ENCODE peak calls at places on chromosomes 11 and 22, in four cellular contexts. A, T, I and K are unnamed samples. For H3K4me1, the result is how much of the 10 kb centered on the place peaks cover.

GRCh38 chr11:2940166-2940929 is 11.1 kb upstream of the PHLDA2 start:
- DNase-seq in A (peak), T (peak), I (no peak), K (peak)

GRCh38 chr11:64763804-64764611 is 4.2 kb upstream of the PYGM start:
- DNase-seq in A (peak), T (no peak), I (no peak), K (no peak)

GRCh38 chr22:40485813-40486610 is 115.6 kb downstream of the SGSM3 start:
- DNase-seq in A (no peak), T (peak), I (no peak), K (peak)

GRCh38 chr11:65389294-65389980 is 3.0 kb downstream of the FRMD8 start:
- DNase-seq in A (no peak), T (no peak), I (no peak), K (no peak)

GRCh38 chr11:65766535-65766934 is 14.2 kb downstream of the AP5B1 start:
- DNase-seq in A (no peak), T (peak), I (no peak), K (no peak)

GRCh38 chr22:35622132-35622913 is 5.2 kb upstream of the MB start:
- DNase-seq in A (no peak), T (no peak), I (no peak), K (no peak)

GRCh38 chr11:118715245-118715807 is 35.9 kb upstream of the TREH start:
- DNase-seq in A (no peak), T (no peak), I (no peak), K (no peak)

GRCh38 chr11:17574799-17575144 is 27.7 kb downstream of the OTOG start:
- DNase-seq in A (no peak), T (no peak), I (no peak), K (no peak)

GRCh38 chr11:83617671-83618070 is 331.5 kb upstream of the CCDC90B start:
- DNase-seq in A (no peak), T (no peak), I (no peak), K (no peak)

GRCh38 chr11:12167098-12167999 is 57.0 kb downstream of the MICAL2 start:
- DNase-seq in A (no peak), T (peak), I (no peak), K (no peak)

GRCh38 chr22:17576475-17576874 is 13.2 kb downstream of the SLC25A18 start:
- DNase-seq in A (no peak), T (peak), I (no peak), K (peak)

GRCh38 chr11:74816664-74817063 is 68.0 kb downstream of the RNF169 start:
- DNase-seq in A (no peak), T (no peak), I (no peak), K (no peak)

GRCh38 chr11:77147668-77148321 is 19.7 kb downstream of the MYO7A start:
- DNase-seq in A (peak), T (no peak), I (peak), K (no peak)

GRCh38 chr22:35443790-35444684 is 44.1 kb downstream of the MCM5 start:
- DNase-seq in A (no peak), T (no peak), I (no peak), K (no peak)

GRCh38 chr11:61142424-61142823 is 18.8 kb downstream of the VPS37C start:
- DNase-seq in A (no peak), T (peak), I (no peak), K (no peak)

GRCh38 chr11:115452245-115452644 is 52.0 kb downstream of the CADM1 start:
- DNase-seq in A (no peak), T (no peak), I (no peak), K (no peak)

GRCh38 chr11:65414776-65415498 is 7.7 kb upstream of the NEAT1 start:
- DNase-seq in A (no peak), T (no peak), I (no peak), K (peak)

GRCh38 chr11:102139081-102139498 is 28.8 kb downstream of the YAP1 start:
- DNase-seq in A (no peak), T (peak), I (no peak), K (no peak)

GRCh38 chr11:28713850-28714249 is 605.7 kb downstream of the METTL15 start:
- DNase-seq in A (no peak), T (no peak), I (no peak), K (no peak)

GRCh38 chr11:76752321-76753175 is 30.6 kb upstream of the TSKU start:
- DNase-seq in A (no peak), T (no peak), I (no peak), K (no peak)

GRCh38 chr11:45170484-45170883 is 24.0 kb downstream of the PRDM11 start:
- DNase-seq in A (no peak), T (no peak), I (no peak), K (no peak)

GRCh38 chr22:46895753-46896152 is 133.3 kb downstream of the TBC1D22A start:
- DNase-seq in A (no peak), T (no peak), I (no peak), K (no peak)

GRCh38 chr22:19875531-19876313 is 21.0 kb upstream of the GNB1L start:
- DNase-seq in A (no peak), T (no peak), I (no peak), K (peak)

GRCh38 chr11:2747236-2748015 is 47.6 kb upstream of the KCNQ1OT1 start:
- DNase-seq in A (no peak), T (no peak), I (no peak), K (no peak)

GRCh38 chr11:76861490-76861953 is 804 bp downstream of the ACER3 start:
- DNase-seq in A (no peak), T (peak), I (no peak), K (no peak)

GRCh38 chr11:86931965-86932332 is 23.2 kb downstream of the FZD4 start:
- DNase-seq in A (no peak), T (peak), I (no peak), K (no peak)

GRCh38 chr11:76030973-76031590 is 175.2 kb downstream of the WNT11 start:
- DNase-seq in A (no peak), T (peak), I (no peak), K (no peak)

GRCh38 chr11:121706884-121707283 is 254.1 kb upstream of the SORL1-AS1 start:
- DNase-seq in A (no peak), T (no peak), I (no peak), K (no peak)

GRCh38 chr22:46501701-46502100 is 35.7 kb downstream of the CELSR1 start:
- DNase-seq in A (no peak), T (peak), I (no peak), K (no peak)

GRCh38 chr11:131246156-131246555 is 124.3 kb upstream of the NTM start:
- DNase-seq in A (no peak), T (no peak), I (no peak), K (no peak)

GRCh38 chr11:68142028-68142412 is 20.8 kb upstream of the CHKA start:
- DNase-seq in A (no peak), T (no peak), I (no peak), K (no peak)
- H3K4me3 ChIP-seq in A (no peak), T (no peak), I (no peak), K (no peak)

GRCh38 chr11:1336836-1337646 is 27.6 kb upstream of the TOLLIP start:
- DNase-seq in A (peak), T (no peak), I (no peak), K (no peak)
- H3K27ac ChIP-seq in A (no peak), T (no peak), I (no peak), K (no peak)

DNA sequence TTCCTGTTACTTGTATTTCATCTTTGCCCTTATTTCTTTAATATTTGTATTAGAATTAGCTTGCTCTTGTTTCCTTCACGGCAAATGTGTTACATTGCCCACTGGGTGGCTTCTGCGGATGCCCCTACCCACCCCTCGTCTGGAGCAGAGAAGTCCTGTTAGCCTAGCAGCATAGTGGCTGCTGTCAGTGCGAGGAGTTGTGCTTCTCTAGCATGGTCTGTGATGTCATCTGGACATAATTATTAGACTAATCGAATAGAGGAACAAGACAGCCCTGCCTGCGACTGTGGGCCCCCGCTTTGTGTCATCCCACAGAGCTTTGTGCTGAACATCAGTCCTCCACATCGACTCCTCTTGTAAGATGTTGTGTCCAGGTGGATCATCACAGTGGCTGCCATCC is 74.5 kb downstream of the PPP6R3 start:
- DNase-seq in A (no peak), T (no peak), I (no peak), K (no peak)
- H3K4me1 ChIP-seq in A (under half), T (under half), I (under half), K (under half)

GRCh38 chr11:32431657-32432056 is 3.7 kb downstream of the WT1 start:
- DNase-seq in A (no peak), T (no peak), I (no peak), K (no peak)
- H3K4me3 ChIP-seq in A (no peak), T (no peak), I (no peak), K (no peak)